ENCODE peak calls at places on chromosomes 13 and 19, in six cellular contexts. U, T, I, B, M and P are unnamed samples.
A peak's percentile ranks its signal among the peaks of the same experiment; 100 is the strongest.

GRCh38 chr13:53191091-53191490 is 162.5 kb downstream of the OLFM4 start:
- DNase-seq in U (no peak), T (peak; percentile 33), I (no peak), B (no peak), M (no peak), P (no peak)

GRCh38 chr19:5369962-5370367 is 29.4 kb upstream of the PTPRS start:
- DNase-seq in U (peak; percentile 43), T (peak; percentile 60), I (peak; percentile 17), B (peak; percentile 56), M (peak; percentile 75), P (peak; percentile 16)

GRCh38 chr19:50837300-50837699 is 3.9 kb upstream of the KLK15 start:
- DNase-seq in U (no peak), T (no peak), I (no peak), B (peak; percentile 66), M (no peak), P (peak; percentile 50)

GRCh38 chr19:10838377-10838776 is 2.4 kb upstream of the TMED1 start:
- DNase-seq in U (no peak), T (no peak), I (no peak), B (no peak), M (no peak), P (no peak)

GRCh38 chr13:21632196-21632595 is 28.2 kb upstream of the MICU2 start:
- DNase-seq in U (no peak), T (no peak), I (no peak), B (no peak), M (no peak), P (no peak)

GRCh38 chr13:55815458-55816033 is 1325.2 kb upstream of the PRR20A start:
- DNase-seq in U (no peak), T (peak; percentile 3), I (no peak), B (no peak), M (no peak), P (no peak)

GRCh38 chr19:48833977-48834376 is 2.3 kb downstream of the HSD17B14 start:
- DNase-seq in U (no peak), T (no peak), I (no peak), B (no peak), M (no peak), P (no peak)

GRCh38 chr19:38658462-38659306 is 11.2 kb downstream of the ACTN4 start:
- DNase-seq in U (peak; percentile 67), T (peak; percentile 92), I (peak; percentile 100), B (peak; percentile 70), M (no peak), P (peak; percentile 91)

GRCh38 chr19:1936430-1936829 is 4.5 kb upstream of the CSNK1G2 start:
- DNase-seq in U (no peak), T (no peak), I (no peak), B (no peak), M (no peak), P (no peak)

GRCh38 chr13:32045963-32046785 is 14.6 kb downstream of the FRY start:
- DNase-seq in U (no peak), T (peak; percentile 56), I (peak; percentile 67), B (peak; percentile 40), M (no peak), P (peak; percentile 26)

GRCh38 chr13:111503376-111503775 is 182.9 kb downstream of the TEX29 start:
- DNase-seq in U (no peak), T (no peak), I (no peak), B (no peak), M (no peak), P (no peak)

GRCh38 chr19:14127929-14128509 is 8.4 kb downstream of the ASF1B start:
- DNase-seq in U (no peak), T (no peak), I (no peak), B (no peak), M (no peak), P (no peak)

GRCh38 chr13:102914629-102914935 is 68.8 kb downstream of the ERCC5 start:
- DNase-seq in U (no peak), T (no peak), I (no peak), B (no peak), M (no peak), P (no peak)

GRCh38 chr19:16330368-16330801 is 5.8 kb downstream of the KLF2 start:
- DNase-seq in U (peak; percentile 74), T (peak; percentile 83), I (peak; percentile 73), B (peak; percentile 69), M (peak; percentile 77), P (peak; percentile 49)
- H3K27me3 ChIP-seq in U (no peaks in the 10 kb centered on the region), T (peaks cover 8% of the 10 kb centered on the region), I (no peaks in the 10 kb centered on the region), B (no peaks in the 10 kb centered on the region), M (peaks cover 26% of the 10 kb centered on the region), P (no peaks in the 10 kb centered on the region)

GRCh38 chr19:29675120-29675649 is 9.9 kb downstream of the PLEKHF1 start:
- DNase-seq in U (no peak), T (no peak), I (no peak), B (no peak), M (no peak), P (no peak)

GRCh38 chr19:29676586-29676985 is 11.3 kb downstream of the PLEKHF1 start:
- DNase-seq in U (no peak), T (no peak), I (no peak), B (no peak), M (no peak), P (no peak)

GRCh38 chr19:29675650-29676186 is 10.5 kb downstream of the PLEKHF1 start:
- DNase-seq in U (no peak), T (no peak), I (no peak), B (no peak), M (no peak), P (no peak)

GRCh38 chr19:29678484-29679106 is 13.3 kb downstream of the PLEKHF1 start:
- DNase-seq in U (no peak), T (no peak), I (peak; percentile 27), B (no peak), M (no peak), P (no peak)

DNA sequence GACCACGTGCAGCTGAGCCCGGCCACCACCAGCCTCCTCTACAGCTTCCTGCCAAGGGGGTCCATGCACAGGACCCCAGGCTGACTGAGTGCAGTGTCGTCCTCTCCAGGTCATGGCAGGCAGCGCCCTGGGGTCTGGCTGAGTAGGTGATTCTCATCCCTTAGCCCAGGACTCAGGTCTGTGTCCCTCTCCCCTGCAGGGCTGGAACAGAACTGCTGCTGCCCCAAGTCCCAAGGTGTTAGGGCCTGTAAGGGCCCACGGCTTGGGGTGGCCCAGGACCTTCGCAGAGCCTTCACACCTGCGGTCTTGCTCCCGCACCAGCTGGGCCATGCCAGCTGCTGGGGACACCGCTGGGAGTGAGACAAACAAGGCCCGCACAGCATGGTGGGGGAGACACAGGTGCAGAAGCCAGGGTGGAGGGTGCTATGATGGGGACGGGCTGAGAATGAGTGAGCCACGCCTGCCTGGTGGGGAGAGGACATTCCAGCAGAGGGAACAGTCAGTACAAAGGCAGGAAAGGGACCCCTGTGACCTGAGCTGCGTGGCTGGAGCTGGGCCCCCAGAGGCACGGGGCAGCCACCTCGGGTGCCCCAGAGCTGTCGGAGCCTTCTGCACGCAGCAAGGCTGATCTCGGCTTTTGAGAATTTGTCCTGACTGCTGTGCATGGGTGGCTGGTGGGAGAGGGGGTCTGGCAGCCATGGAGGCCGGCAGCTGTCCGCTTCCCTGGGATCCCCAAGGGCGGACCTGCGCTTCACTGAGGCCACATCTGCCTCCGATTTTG is 11.9 kb downstream of the PLEKHF1 start:
- DNase-seq in U (no peak), T (no peak), I (no peak), B (no peak), M (no peak), P (no peak)
- H3K4me1 ChIP-seq in U (peaks cover 21% of the 10 kb centered on the region), T (no peaks in the 10 kb centered on the region), I (peaks cover 7% of the 10 kb centered on the region), B (no peaks in the 10 kb centered on the region), M (peaks cover 3% of the 10 kb centered on the region), P (no peaks in the 10 kb centered on the region)

GRCh38 chr13:112905990-112906641 is 62.9 kb upstream of the MCF2L start:
- DNase-seq in U (no peak), T (peak; percentile 67), I (no peak), B (no peak), M (no peak), P (peak; percentile 39)

GRCh38 chr13:112908342-112908741 is 60.7 kb upstream of the MCF2L start:
- DNase-seq in U (no peak), T (no peak), I (no peak), B (no peak), M (no peak), P (no peak)

GRCh38 chr13:112907286-112907685 is 61.7 kb upstream of the MCF2L start:
- DNase-seq in U (no peak), T (no peak), I (no peak), B (no peak), M (no peak), P (peak; percentile 21)

GRCh38 chr13:112910016-112910415 is 59.0 kb upstream of the MCF2L start:
- DNase-seq in U (no peak), T (no peak), I (no peak), B (no peak), M (no peak), P (no peak)

DNA sequence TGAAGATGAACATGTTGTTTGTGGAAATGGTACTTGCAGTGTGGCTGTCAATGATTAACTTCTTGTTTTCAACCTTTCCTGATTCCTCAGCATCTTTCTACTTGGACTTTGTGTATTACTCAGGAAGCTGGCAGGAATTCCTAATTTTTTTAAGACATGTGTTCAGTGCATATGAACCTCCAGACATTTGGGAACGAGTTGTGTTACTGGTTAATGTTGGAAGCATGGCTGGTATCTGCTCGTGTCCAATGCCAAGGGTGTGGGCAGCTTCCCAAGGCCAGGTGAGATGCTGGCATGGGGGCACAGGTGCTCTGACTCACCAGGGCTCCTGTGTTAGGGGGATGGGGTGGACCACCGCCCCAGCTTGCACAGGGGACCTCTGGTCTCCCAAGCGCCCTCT is 61.1 kb upstream of the MCF2L start:
- DNase-seq in U (no peak), T (no peak), I (no peak), B (no peak), M (no peak), P (peak; percentile 55)
- H3K27me3 ChIP-seq in U (no peaks in the 10 kb centered on the region), T (no peaks in the 10 kb centered on the region), I (peaks cover 7% of the 10 kb centered on the region), B (no peaks in the 10 kb centered on the region), M (peaks cover 81% of the 10 kb centered on the region), P (no peaks in the 10 kb centered on the region)

DNA sequence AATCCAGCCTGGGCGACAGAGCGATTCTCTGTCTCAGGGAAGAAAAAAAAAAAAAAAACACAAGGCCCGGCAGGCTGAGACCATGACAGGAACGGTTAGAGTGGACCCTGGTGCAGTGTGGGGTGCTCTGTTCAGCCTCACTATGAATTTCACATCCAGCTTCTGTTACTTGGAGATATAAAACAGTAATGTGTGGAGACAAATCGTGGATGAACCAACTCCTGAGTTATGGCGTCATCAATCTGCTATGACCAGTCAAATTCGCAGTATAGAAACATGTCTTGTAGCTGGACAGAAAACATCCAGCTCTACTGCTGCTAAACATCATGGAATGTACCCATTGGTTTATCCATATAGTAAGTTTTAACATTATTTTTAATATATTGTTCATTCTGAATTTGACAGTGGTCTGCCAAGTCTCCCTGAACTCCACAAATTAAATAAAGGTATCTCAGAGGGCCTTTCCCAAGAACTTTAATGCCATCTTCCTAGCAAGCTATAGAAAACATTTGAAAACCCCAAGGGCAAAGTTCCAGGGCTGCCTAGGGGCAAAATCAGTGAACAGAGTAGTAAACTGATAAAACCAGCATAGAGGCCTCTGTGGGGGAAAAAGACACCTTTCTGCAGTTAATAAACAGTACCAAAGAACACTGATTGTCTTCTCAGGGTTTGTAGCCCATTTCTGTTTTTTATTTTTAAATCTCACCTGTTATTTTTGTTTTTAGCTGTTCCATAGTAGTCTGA is 75.8 kb downstream of the LRCH1 start:
- DNase-seq in U (no peak), T (no peak), I (no peak), B (no peak), M (no peak), P (no peak)
- H3K4me1 ChIP-seq in U (peaks cover 10% of the 10 kb centered on the region), T (peaks cover 25% of the 10 kb centered on the region), I (peaks cover 4% of the 10 kb centered on the region), B (no peaks in the 10 kb centered on the region), M (peaks cover 5% of the 10 kb centered on the region), P (peaks cover 9% of the 10 kb centered on the region)

GRCh38 chr19:12842511-12842910 is 4.2 kb downstream of the MAST1 start:
- DNase-seq in U (no peak), T (no peak), I (no peak), B (no peak), M (no peak), P (no peak)
- H3K27me3 ChIP-seq in U (no peaks in the 10 kb centered on the region), T (peaks cover 43% of the 10 kb centered on the region), I (peaks cover 35% of the 10 kb centered on the region), B (peaks cover 22% of the 10 kb centered on the region), M (no peaks in the 10 kb centered on the region), P (peaks cover 3% of the 10 kb centered on the region)

GRCh38 chr13:97319088-97319487 is 97.0 kb downstream of the MBNL2 start:
- DNase-seq in U (no peak), T (no peak), I (peak; percentile 65), B (no peak), M (no peak), P (no peak)
- H3K4me1 ChIP-seq in U (peaks cover 28% of the 10 kb centered on the region), T (no peaks in the 10 kb centered on the region), I (peaks cover 32% of the 10 kb centered on the region), B (no peaks in the 10 kb centered on the region), M (no peaks in the 10 kb centered on the region), P (peaks cover 4% of the 10 kb centered on the region)